ENCODE peak calls at places on chromosomes 1 and 21, in five cellular contexts. T is upper lobe of right lung; O is naive thymus-derived CD8-positive, alpha-beta T cell; L is glomerular endothelial cell; W is epithelial cell of esophagus. D is an unnamed sample.

GRCh38 chr1:47487826-47488450 is 50.1 kb downstream of the FOXD2 start:
- DNase-seq in L (no peak), O (no peak), T (no peak), W (no peak), D (no peak)

GRCh38 chr1:8540971-8541370 is 223.1 kb downstream of the SLC45A1 start:
- DNase-seq in L (no peak), O (no peak), T (no peak), W (peak; percentile 50), D (no peak)

GRCh38 chr1:29657816-29658215 is 421.5 kb downstream of the PTPRU start:
- DNase-seq in W (no peak), L (no peak), T (no peak), O (no peak), D (no peak)

GRCh38 chr1:226973898-226974543 is 33.9 kb downstream of the COQ8A start:
- DNase-seq in O (no peak), L (no peak), W (peak; percentile 69), T (no peak), D (peak; percentile 37)

GRCh38 chr1:148263128-148263905 is 111.2 kb upstream of the NBPF11 start:
- DNase-seq in W (peak; percentile 96), O (peak; percentile 73), T (peak; percentile 74), L (no peak), D (peak; percentile 22)

GRCh38 chr21:35275776-35276175 is 226.7 kb upstream of the RUNX1 start:
- DNase-seq in W (peak; percentile 38), O (no peak), L (no peak), T (no peak), D (no peak)

GRCh38 chr1:100322436-100323211 is 29.7 kb upstream of the CDC14A start:
- DNase-seq in T (no peak), L (no peak), O (no peak), W (peak; percentile 59), D (no peak)

GRCh38 chr1:231351816-231352215 is 13.7 kb downstream of the SPRTN start:
- DNase-seq in T (no peak), W (no peak), O (no peak), L (peak; percentile 93), D (no peak)

GRCh38 chr1:216221260-216221700 is 202.0 kb downstream of the USH2A start:
- DNase-seq in L (peak; percentile 5), O (no peak), T (no peak), W (peak; percentile 66), D (peak; percentile 57)

GRCh38 chr1:230768903-230769570 is 21.8 kb downstream of the CAPN9 start:
- DNase-seq in W (peak; percentile 75), O (no peak), T (no peak), L (no peak), D (peak; percentile 53)

GRCh38 chr1:85884372-85885035 is 176.3 kb upstream of the ZNHIT6 start:
- DNase-seq in W (peak; percentile 33), L (no peak), O (no peak), T (no peak), D (peak; percentile 40)

GRCh38 chr1:201958348-201958747 is 3.0 kb downstream of the TIMM17A start:
- DNase-seq in W (no peak), T (no peak), O (no peak), L (no peak), D (no peak)

GRCh38 chr1:244347942-244348341 is 103.8 kb downstream of the ADSS2 start:
- DNase-seq in W (no peak), L (no peak), T (no peak), O (no peak), D (peak; percentile 49)

GRCh38 chr21:45998871-45999580 is 17.5 kb downstream of the COL6A1 start:
- DNase-seq in W (no peak), O (no peak), L (no peak), T (no peak), D (peak; percentile 41)

GRCh38 chr1:234125283-234125682 is 220.8 kb downstream of the SLC35F3 start:
- DNase-seq in W (peak; percentile 73), T (no peak), O (no peak), L (no peak), D (peak; percentile 46)

GRCh38 chr1:18555036-18555435 is 74.3 kb downstream of the KLHDC7A start:
- DNase-seq in T (no peak), O (no peak), W (no peak), L (no peak), D (no peak)

GRCh38 chr1:211978596-211978995 is 56.8 kb downstream of the INTS7 start:
- DNase-seq in W (no peak), O (no peak), L (no peak), T (no peak), D (no peak)

GRCh38 chr1:202029171-202029665 is 18.8 kb downstream of the ELF3 start:
- DNase-seq in W (peak; percentile 89), T (no peak), L (peak; percentile 5), O (no peak), D (no peak)

GRCh38 chr1:219676012-219676770 is 63.3 kb upstream of the ZC3H11B start:
- DNase-seq in O (no peak), W (peak; percentile 55), T (no peak), L (no peak), D (no peak)

GRCh38 chr1:200437088-200437487 is 27.3 kb upstream of the ZNF281 start:
- DNase-seq in L (no peak), T (no peak), O (no peak), W (no peak), D (no peak)

GRCh38 chr1:221117133-221117532 is 237.9 kb downstream of the HLX start:
- DNase-seq in L (no peak), T (no peak), W (no peak), O (no peak), D (no peak)

GRCh38 chr1:40819101-40819500 is 35.5 kb downstream of the KCNQ4 start:
- DNase-seq in W (no peak), L (no peak), T (no peak), O (no peak), D (no peak)

GRCh38 chr1:202623075-202623474 is 87.2 kb downstream of the SYT2 start:
- DNase-seq in W (no peak), O (peak; percentile 58), T (no peak), L (no peak), D (peak; percentile 51)

GRCh38 chr1:1374068-1374860 is 743 bp downstream of the AURKAIP1 start:
- DNase-seq in T (peak; percentile 74), W (peak; percentile 32), L (no peak), O (no peak), D (no peak)

GRCh38 chr1:207826557-207827487 is 75.0 kb downstream of the CD46 start:
- DNase-seq in W (no peak), O (no peak), L (no peak), T (peak; percentile 71), D (no peak)

GRCh38 chr1:151832318-151832984 is 849 bp upstream of the RORC start:
- DNase-seq in T (peak; percentile 95), W (peak; percentile 74), O (peak; percentile 53), L (no peak), D (no peak)

GRCh38 chr1:1213919-1214599 is at the start of gene TNFRSF4:
- DNase-seq in L (no peak), O (no peak), W (no peak), T (no peak), D (no peak)

GRCh38 chr1:184260382-184260781 is 126.4 kb upstream of the C1orf21 start:
- DNase-seq in L (no peak), O (no peak), W (peak; percentile 69), T (no peak), D (peak; percentile 15)

GRCh38 chr1:15425521-15425920 is 12.7 kb upstream of the CTRC start:
- DNase-seq in L (no peak), W (no peak), T (no peak), O (no peak), D (no peak)

GRCh38 chr1:31583995-31584868 is 7.9 kb downstream of the TINAGL1 start:
- DNase-seq in W (no peak), O (no peak), T (peak; percentile 85), L (no peak), D (no peak)

GRCh38 chr1:243489681-243490080 is 233.8 kb downstream of the SDCCAG8 start:
- DNase-seq in O (no peak), L (no peak), T (no peak), W (no peak), D (no peak)

GRCh38 chr21:37936010-37936785 is 19.9 kb upstream of the KCNJ6 start:
- DNase-seq in L (no peak), W (no peak), O (no peak), T (no peak), D (no peak)

GRCh38 chr1:27509127-27510080 is 19.4 kb upstream of the WASF2 start:
- DNase-seq in L (no peak), T (no peak), O (no peak), W (peak; percentile 50), D (no peak)

GRCh38 chr1:184860985-184861754 is 106.5 kb upstream of the EDEM3 start:
- DNase-seq in L (no peak), T (no peak), W (no peak), O (no peak), D (no peak)

GRCh38 chr1:162373541-162374375 is 2.9 kb downstream of the SPATA46 start:
- DNase-seq in W (no peak), T (peak; percentile 69), O (peak; percentile 13), L (no peak), D (peak; percentile 61)

GRCh38 chr1:34164510-34165381 is at the start of gene CSMD2:
- DNase-seq in O (no peak), W (peak; percentile 30), T (peak; percentile 70), L (no peak), D (no peak)

GRCh38 chr1:15758537-15758936 is at the start of gene FBLIM1:
- DNase-seq in L (no peak), W (peak; percentile 40), O (no peak), T (no peak), D (no peak)

GRCh38 chr1:201530741-201531521 is 8.0 kb upstream of the NAV1 start:
- DNase-seq in W (peak; percentile 79), T (peak; percentile 77), L (no peak), O (no peak), D (peak; percentile 81)

D was measured in SJSA1.